ENCODE peak calls at places on chromosome 16, in six cellular contexts. B is left ventricle myocardium inferior, H is non-pigmented ciliary epithelial cell, G is neuronal stem cell, K is KBM-7, Q is astrocyte of the spinal cord. E is an unnamed sample.

GRCh38 chr16:50613281-50613991 is 65.2 kb downstream of the NKD1 start:
- DNase-seq in B (no peak), H (no peak), G (no peak), K (no peak), Q (no peak), E (no peak)

GRCh38 chr16:29850998-29851397 is 12.0 kb downstream of the CDIPT start:
- DNase-seq in B (no peak), H (no peak), G (no peak), K (no peak), Q (no peak), E (no peak)

GRCh38 chr16:84879569-84880487 is 60.0 kb downstream of the CRISPLD2 start:
- DNase-seq in B (peak; percentile 6), H (no peak), G (no peak), K (no peak), Q (no peak), E (no peak)

GRCh38 chr16:64012166-64012565 is 1109.7 kb downstream of the CDH11 start:
- DNase-seq in B (no peak), H (no peak), G (no peak), K (no peak), Q (peak; percentile 3), E (no peak)

GRCh38 chr16:46822270-46822669 is 8.7 kb downstream of the C16orf87 start:
- DNase-seq in B (no peak), H (peak; percentile 70), G (no peak), K (no peak), Q (peak; percentile 74), E (no peak)

GRCh38 chr16:2959206-2959605 is 4.9 kb upstream of the KREMEN2 start:
- DNase-seq in B (no peak), H (no peak), G (no peak), K (no peak), Q (no peak), E (no peak)

GRCh38 chr16:51683882-51684281 is 532.8 kb upstream of the SALL1 start:
- DNase-seq in B (no peak), H (no peak), G (no peak), K (no peak), Q (no peak), E (no peak)

GRCh38 chr16:14101415-14101814 is 30.3 kb downstream of the MRTFB start:
- DNase-seq in B (no peak), H (no peak), G (no peak), K (no peak), Q (no peak), E (peak; percentile 18)

GRCh38 chr16:86070511-86070910 is 171.5 kb downstream of the IRF8 start:
- DNase-seq in B (no peak), H (no peak), G (no peak), K (no peak), Q (no peak), E (no peak)

GRCh38 chr16:46971271-46971670 is 2.2 kb downstream of the DNAJA2 start:
- DNase-seq in B (no peak), H (no peak), G (no peak), K (no peak), Q (no peak), E (no peak)

GRCh38 chr16:27978876-27979275 is 84.6 kb downstream of the GSG1L start:
- DNase-seq in B (no peak), H (no peak), G (no peak), K (no peak), Q (no peak), E (no peak)

GRCh38 chr16:23013484-23013883 is 135.8 kb downstream of the USP31 start:
- DNase-seq in B (no peak), H (no peak), G (no peak), K (peak; percentile 8), Q (no peak), E (peak; percentile 48)

GRCh38 chr16:30136971-30137601 is 14.1 kb upstream of the MAPK3 start:
- DNase-seq in B (no peak), H (no peak), G (no peak), K (no peak), Q (no peak), E (no peak)

GRCh38 chr16:71409038-71409775 is 32.6 kb downstream of the TLE7 start:
- DNase-seq in B (no peak), H (no peak), G (no peak), K (no peak), Q (no peak), E (no peak)

GRCh38 chr16:31785126-31785525 is 88.5 kb upstream of the ZNF267 start:
- DNase-seq in B (no peak), H (no peak), G (no peak), K (no peak), Q (no peak), E (no peak)

GRCh38 chr16:46690281-46691178 is 1.1 kb downstream of the ORC6 start:
- DNase-seq in B (no peak), H (no peak), G (no peak), K (peak; percentile 32), Q (peak; percentile 23), E (no peak)

GRCh38 chr16:1494129-1494640 is 1.0 kb downstream of the TELO2 start:
- DNase-seq in B (peak; percentile 68), H (no peak), G (no peak), K (peak; percentile 64), Q (peak; percentile 73), E (peak; percentile 20)

GRCh38 chr16:81604960-81605383 is 160.4 kb downstream of the CMIP start:
- DNase-seq in B (no peak), H (no peak), G (no peak), K (no peak), Q (peak; percentile 77), E (no peak)

GRCh38 chr16:6232060-6232459 is 1100.6 kb upstream of the RBFOX1 start:
- DNase-seq in B (no peak), H (no peak), G (no peak), K (no peak), Q (no peak), E (no peak)

GRCh38 chr16:81548901-81549546 is 104.4 kb downstream of the CMIP start:
- DNase-seq in B (no peak), H (no peak), G (no peak), K (no peak), Q (no peak), E (no peak)

GRCh38 chr16:48479319-48479718 is 94.1 kb upstream of the SIAH1 start:
- DNase-seq in B (no peak), H (no peak), G (no peak), K (no peak), Q (no peak), E (no peak)

E was measured in NAMALWA.